ENCODE peak calls at places on chromosomes 3 and 15, in seven cellular contexts. One of them, this sample, is unnamed.

GRCh38 chr3:29585368-29585767 is 304.5 kb downstream of the RBMS3 start:
- DNase-seq in PC-3: no peak
- DNase-seq in IMR-90: no peak
- DNase-seq in tibial artery: no peak
- DNase-seq in left ventricle myocardium inferior: no peak
- DNase-seq in psoas muscle: no peak
- DNase-seq in astrocyte of the spinal cord: no peak
- DNase-seq in this sample: no peak

GRCh38 chr3:172913911-172914730 is 163.6 kb downstream of the ECT2 start:
- DNase-seq in PC-3: no peak
- DNase-seq in IMR-90: no peak
- DNase-seq in tibial artery: no peak
- DNase-seq in left ventricle myocardium inferior: no peak
- DNase-seq in psoas muscle: no peak
- DNase-seq in astrocyte of the spinal cord: no peak
- DNase-seq in this sample: peak; percentile 38

GRCh38 chr3:147408180-147409105 is 722 bp upstream of the ZIC1 start:
- DNase-seq in PC-3: no peak
- DNase-seq in IMR-90: no peak
- DNase-seq in tibial artery: no peak
- DNase-seq in left ventricle myocardium inferior: no peak
- DNase-seq in psoas muscle: no peak
- DNase-seq in astrocyte of the spinal cord: peak; percentile 87
- DNase-seq in this sample: no peak

GRCh38 chr15:84781505-84781904 is 33.1 kb downstream of the ZNF592 start:
- DNase-seq in PC-3: no peak
- DNase-seq in IMR-90: peak; percentile 47
- DNase-seq in tibial artery: no peak
- DNase-seq in left ventricle myocardium inferior: no peak
- DNase-seq in psoas muscle: no peak
- DNase-seq in astrocyte of the spinal cord: no peak
- DNase-seq in this sample: peak; percentile 44

GRCh38 chr15:101306341-101307047 is 11.4 kb upstream of the SNRPA1 start:
- DNase-seq in PC-3: no peak
- DNase-seq in IMR-90: no peak
- DNase-seq in tibial artery: no peak
- DNase-seq in left ventricle myocardium inferior: no peak
- DNase-seq in psoas muscle: no peak
- DNase-seq in astrocyte of the spinal cord: no peak
- DNase-seq in this sample: no peak

GRCh38 chr15:70242962-70243685 is 145.4 kb upstream of the TLE3 start:
- DNase-seq in PC-3: no peak
- DNase-seq in IMR-90: no peak
- DNase-seq in tibial artery: no peak
- DNase-seq in left ventricle myocardium inferior: no peak
- DNase-seq in psoas muscle: no peak
- DNase-seq in astrocyte of the spinal cord: no peak
- DNase-seq in this sample: no peak

GRCh38 chr3:153166206-153166605 is 4.2 kb downstream of the RAP2B start:
- DNase-seq in PC-3: peak; percentile 45
- DNase-seq in IMR-90: peak; percentile 33
- DNase-seq in tibial artery: no peak
- DNase-seq in left ventricle myocardium inferior: no peak
- DNase-seq in psoas muscle: no peak
- DNase-seq in astrocyte of the spinal cord: peak; percentile 35
- DNase-seq in this sample: peak; percentile 41

GRCh38 chr3:158379517-158379916 is 191.5 kb upstream of the MLF1 start:
- DNase-seq in PC-3: no peak
- DNase-seq in IMR-90: no peak
- DNase-seq in tibial artery: no peak
- DNase-seq in left ventricle myocardium inferior: no peak
- DNase-seq in psoas muscle: no peak
- DNase-seq in astrocyte of the spinal cord: no peak
- DNase-seq in this sample: no peak

GRCh38 chr3:151282921-151283320 is 4.6 kb upstream of the P2RY14 start:
- DNase-seq in PC-3: peak; percentile 64
- DNase-seq in IMR-90: peak; percentile 83
- DNase-seq in tibial artery: no peak
- DNase-seq in left ventricle myocardium inferior: no peak
- DNase-seq in psoas muscle: no peak
- DNase-seq in astrocyte of the spinal cord: peak; percentile 67
- DNase-seq in this sample: peak; percentile 70

GRCh38 chr15:59532770-59533379 is 78.7 kb upstream of the GCNT3 start:
- DNase-seq in PC-3: peak; percentile 67
- DNase-seq in IMR-90: peak; percentile 21
- DNase-seq in tibial artery: no peak
- DNase-seq in left ventricle myocardium inferior: no peak
- DNase-seq in psoas muscle: no peak
- DNase-seq in astrocyte of the spinal cord: peak; percentile 43
- DNase-seq in this sample: peak; percentile 39

GRCh38 chr3:33732394-33732793 is 14.3 kb upstream of the CLASP2 start:
- DNase-seq in PC-3: peak; percentile 28
- DNase-seq in IMR-90: no peak
- DNase-seq in tibial artery: no peak
- DNase-seq in left ventricle myocardium inferior: no peak
- DNase-seq in psoas muscle: no peak
- DNase-seq in astrocyte of the spinal cord: no peak
- DNase-seq in this sample: no peak

GRCh38 chr3:135020181-135020580 is 225.1 kb downstream of the EPHB1 start:
- DNase-seq in PC-3: no peak
- DNase-seq in IMR-90: no peak
- DNase-seq in tibial artery: no peak
- DNase-seq in left ventricle myocardium inferior: no peak
- DNase-seq in psoas muscle: no peak
- DNase-seq in astrocyte of the spinal cord: no peak
- DNase-seq in this sample: no peak

GRCh38 chr15:71804695-71805470 is 5.5 kb upstream of the NR2E3 start:
- DNase-seq in PC-3: no peak
- DNase-seq in IMR-90: no peak
- DNase-seq in tibial artery: no peak
- DNase-seq in left ventricle myocardium inferior: no peak
- DNase-seq in psoas muscle: no peak
- DNase-seq in astrocyte of the spinal cord: no peak
- DNase-seq in this sample: peak; percentile 39

GRCh38 chr3:95277614-95278013 is 1214.8 kb downstream of the NSUN3 start:
- DNase-seq in PC-3: peak; percentile 14
- DNase-seq in IMR-90: no peak
- DNase-seq in tibial artery: no peak
- DNase-seq in left ventricle myocardium inferior: no peak
- DNase-seq in psoas muscle: no peak
- DNase-seq in astrocyte of the spinal cord: no peak
- DNase-seq in this sample: no peak

GRCh38 chr3:142209655-142210054 is 15.7 kb downstream of the GK5 start:
- DNase-seq in PC-3: peak; percentile 17
- DNase-seq in IMR-90: peak; percentile 72
- DNase-seq in tibial artery: peak; percentile 67
- DNase-seq in left ventricle myocardium inferior: no peak
- DNase-seq in psoas muscle: no peak
- DNase-seq in astrocyte of the spinal cord: peak; percentile 79
- DNase-seq in this sample: peak; percentile 91

GRCh38 chr3:156351783-156352182 is 203.1 kb downstream of the SSR3 start:
- DNase-seq in PC-3: no peak
- DNase-seq in IMR-90: no peak
- DNase-seq in tibial artery: no peak
- DNase-seq in left ventricle myocardium inferior: no peak
- DNase-seq in psoas muscle: no peak
- DNase-seq in astrocyte of the spinal cord: no peak
- DNase-seq in this sample: no peak

GRCh38 chr3:72894941-72895552 is 7.2 kb downstream of the GXYLT2 start:
- DNase-seq in PC-3: no peak
- DNase-seq in IMR-90: no peak
- DNase-seq in tibial artery: no peak
- DNase-seq in left ventricle myocardium inferior: no peak
- DNase-seq in psoas muscle: no peak
- DNase-seq in astrocyte of the spinal cord: no peak
- DNase-seq in this sample: peak; percentile 55

GRCh38 chr15:67826717-67827560 is 1.6 kb downstream of the SKOR1 start:
- DNase-seq in PC-3: no peak
- DNase-seq in IMR-90: no peak
- DNase-seq in tibial artery: no peak
- DNase-seq in left ventricle myocardium inferior: no peak
- DNase-seq in psoas muscle: no peak
- DNase-seq in astrocyte of the spinal cord: no peak
- DNase-seq in this sample: no peak

GRCh38 chr15:72229076-72229946 is 1.7 kb downstream of the PKM start:
- DNase-seq in PC-3: no peak
- DNase-seq in IMR-90: peak; percentile 24
- DNase-seq in tibial artery: no peak
- DNase-seq in left ventricle myocardium inferior: peak; percentile 25
- DNase-seq in psoas muscle: no peak
- DNase-seq in astrocyte of the spinal cord: no peak
- DNase-seq in this sample: peak; percentile 53

GRCh38 chr3:120348065-120348980 is 831 bp downstream of the LRRC58 start:
- DNase-seq in PC-3: peak; percentile 32
- DNase-seq in IMR-90: peak; percentile 10
- DNase-seq in tibial artery: peak; percentile 25
- DNase-seq in left ventricle myocardium inferior: no peak
- DNase-seq in psoas muscle: no peak
- DNase-seq in astrocyte of the spinal cord: peak; percentile 3
- DNase-seq in this sample: peak; percentile 22

GRCh38 chr3:39193391-39193790 is 996 bp upstream of the XIRP1 start:
- DNase-seq in PC-3: no peak
- DNase-seq in IMR-90: peak; percentile 37
- DNase-seq in tibial artery: no peak
- DNase-seq in left ventricle myocardium inferior: no peak
- DNase-seq in psoas muscle: peak; percentile 67
- DNase-seq in astrocyte of the spinal cord: no peak
- DNase-seq in this sample: no peak

GRCh38 chr15:63308947-63309346 is 31.5 kb downstream of the APH1B start:
- DNase-seq in PC-3: peak; percentile 17
- DNase-seq in IMR-90: no peak
- DNase-seq in tibial artery: no peak
- DNase-seq in left ventricle myocardium inferior: no peak
- DNase-seq in psoas muscle: no peak
- DNase-seq in astrocyte of the spinal cord: no peak
- DNase-seq in this sample: no peak

DNA sequence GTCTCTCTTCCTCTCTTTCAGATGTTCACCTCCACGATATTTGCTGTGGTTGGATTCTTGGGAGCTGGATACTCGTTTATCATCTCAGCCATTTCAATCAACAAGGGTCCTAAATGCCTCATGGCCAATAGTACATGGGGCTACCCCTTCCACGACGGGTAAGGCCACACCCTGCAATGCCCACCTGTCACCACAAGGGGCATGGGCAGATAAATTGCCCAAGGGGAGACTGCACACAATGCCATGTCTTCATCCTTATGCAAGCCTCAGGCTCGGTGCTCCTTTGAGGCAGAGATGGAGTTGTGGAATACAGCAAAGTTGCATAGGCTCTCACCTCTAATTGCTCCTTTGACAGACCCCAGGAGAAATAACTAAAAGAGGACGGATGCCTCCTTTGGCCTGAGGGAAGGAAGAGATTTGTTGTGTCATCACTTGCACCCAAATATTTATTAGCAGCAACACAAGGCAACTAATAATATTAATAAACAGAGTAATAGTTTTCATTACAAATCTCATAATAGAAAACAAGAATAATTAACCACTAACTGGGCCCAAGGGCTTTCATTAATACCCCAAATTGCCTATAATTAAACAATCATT is 13.2 kb downstream of the TM4SF4 start:
- DNase-seq in PC-3: peak; percentile 48
- DNase-seq in IMR-90: no peak
- DNase-seq in tibial artery: no peak
- DNase-seq in left ventricle myocardium inferior: no peak
- DNase-seq in psoas muscle: no peak
- DNase-seq in astrocyte of the spinal cord: no peak
- DNase-seq in this sample: no peak
- TF ChIP-seq CTCF in PC-3: peak; percentile 67
- TF ChIP-seq CTCF in IMR-90: no peak
- TF ChIP-seq CTCF in tibial artery: no peak
- TF ChIP-seq CTCF in left ventricle myocardium inferior: peak; percentile 33
- TF ChIP-seq CTCF in psoas muscle: peak; percentile 20
- TF ChIP-seq CTCF in astrocyte of the spinal cord: peak; percentile 57
- TF ChIP-seq CTCF in this sample: peak; percentile 45

DNA sequence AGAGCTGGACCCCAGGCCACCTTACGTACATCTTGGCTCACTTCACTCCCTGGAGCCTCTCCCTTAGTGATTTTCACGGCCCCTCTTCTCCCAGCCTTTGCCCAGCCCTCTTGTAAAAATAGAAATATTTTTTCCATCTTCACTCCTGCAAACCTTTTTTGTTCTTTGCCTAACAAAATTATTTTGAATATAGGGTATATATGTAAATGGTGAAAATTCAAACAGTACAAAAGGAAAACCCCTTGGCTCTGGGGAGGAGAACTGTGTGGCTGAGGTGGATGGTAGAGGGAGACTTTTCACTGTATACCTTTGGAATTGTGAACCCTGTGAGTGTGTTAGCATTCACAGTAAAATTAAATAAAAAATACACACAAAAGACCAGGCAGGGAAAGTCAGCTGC is 34.9 kb upstream of the POLG start:
- DNase-seq in PC-3: no peak
- DNase-seq in IMR-90: no peak
- DNase-seq in tibial artery: no peak
- DNase-seq in left ventricle myocardium inferior: no peak
- DNase-seq in psoas muscle: no peak
- DNase-seq in astrocyte of the spinal cord: no peak
- DNase-seq in this sample: no peak
- H3K4me3 ChIP-seq in PC-3: no peak overlapping the region
- H3K4me3 ChIP-seq in IMR-90: no peak overlapping the region
- H3K4me3 ChIP-seq in tibial artery: no peak overlapping the region
- H3K4me3 ChIP-seq in left ventricle myocardium inferior: no peak overlapping the region
- H3K4me3 ChIP-seq in psoas muscle: no peak overlapping the region
- H3K4me3 ChIP-seq in astrocyte of the spinal cord: no peak overlapping the region
- H3K4me3 ChIP-seq in this sample: no peak overlapping the region

GRCh38 chr15:57503051-57503702 is 88.5 kb upstream of the MYZAP start:
- DNase-seq in PC-3: no peak
- DNase-seq in IMR-90: no peak
- DNase-seq in tibial artery: no peak
- DNase-seq in left ventricle myocardium inferior: no peak
- DNase-seq in psoas muscle: no peak
- DNase-seq in astrocyte of the spinal cord: no peak
- DNase-seq in this sample: no peak
- TF ChIP-seq CTCF in PC-3: peak; percentile 24
- TF ChIP-seq CTCF in IMR-90: peak; percentile 10
- TF ChIP-seq CTCF in tibial artery: no peak
- TF ChIP-seq CTCF in left ventricle myocardium inferior: no peak
- TF ChIP-seq CTCF in psoas muscle: no peak
- TF ChIP-seq CTCF in astrocyte of the spinal cord: peak; percentile 18
- TF ChIP-seq CTCF in this sample: peak; percentile 19

GRCh38 chr3:75078290-75078689 is 463.8 kb upstream of the CNTN3 start:
- DNase-seq in PC-3: no peak
- DNase-seq in IMR-90: no peak
- DNase-seq in tibial artery: no peak
- DNase-seq in left ventricle myocardium inferior: no peak
- DNase-seq in psoas muscle: no peak
- DNase-seq in astrocyte of the spinal cord: no peak
- DNase-seq in this sample: no peak

GRCh38 chr3:75075158-75075557 is 460.7 kb upstream of the CNTN3 start:
- DNase-seq in PC-3: no peak
- DNase-seq in IMR-90: no peak
- DNase-seq in tibial artery: no peak
- DNase-seq in left ventricle myocardium inferior: no peak
- DNase-seq in psoas muscle: no peak
- DNase-seq in astrocyte of the spinal cord: no peak
- DNase-seq in this sample: no peak
- H3K4me3 ChIP-seq in PC-3: no peak overlapping the region
- H3K4me3 ChIP-seq in IMR-90: no peak overlapping the region
- H3K4me3 ChIP-seq in tibial artery: no peak overlapping the region
- H3K4me3 ChIP-seq in left ventricle myocardium inferior: no peak overlapping the region
- H3K4me3 ChIP-seq in psoas muscle: no peak overlapping the region
- H3K4me3 ChIP-seq in astrocyte of the spinal cord: no peak overlapping the region
- H3K4me3 ChIP-seq in this sample: no peak overlapping the region

GRCh38 chr3:2713923-2714322 is 396.3 kb downstream of the IL5RA start:
- DNase-seq in PC-3: no peak
- DNase-seq in IMR-90: no peak
- DNase-seq in tibial artery: no peak
- DNase-seq in left ventricle myocardium inferior: no peak
- DNase-seq in psoas muscle: no peak
- DNase-seq in astrocyte of the spinal cord: no peak
- DNase-seq in this sample: peak; percentile 24
- TF ChIP-seq CTCF in PC-3: no peak
- TF ChIP-seq CTCF in IMR-90: peak; percentile 38
- TF ChIP-seq CTCF in tibial artery: no peak
- TF ChIP-seq CTCF in left ventricle myocardium inferior: peak; percentile 34
- TF ChIP-seq CTCF in psoas muscle: no peak
- TF ChIP-seq CTCF in astrocyte of the spinal cord: no peak
- TF ChIP-seq CTCF in this sample: peak; percentile 55

This sample was measured in fibroblast of villous mesenchyme.